ENCODE peak calls at places on chromosomes 5 and 9, in five cellular contexts. One of them, this sample, is unnamed.

GRCh38 chr9:99818439-99818992 is 3.2 kb upstream of the NR4A3 start:
- DNase-seq in HepG2: no peak
- DNase-seq in GM12878: no peak
- DNase-seq in SK-N-SH: no peak
- DNase-seq in K562: peak; percentile 16
- DNase-seq in this sample: no peak

GRCh38 chr5:121053055-121053985 is 589.2 kb downstream of the PRR16 start:
- DNase-seq in K562: no peak
- DNase-seq in SK-N-SH: peak; percentile 46
- DNase-seq in HepG2: no peak
- DNase-seq in GM12878: no peak
- DNase-seq in this sample: no peak

GRCh38 chr9:114382951-114383865 is 4.6 kb downstream of the AKNA start:
- DNase-seq in GM12878: no peak
- DNase-seq in SK-N-SH: no peak
- DNase-seq in K562: no peak
- DNase-seq in HepG2: no peak
- DNase-seq in this sample: no peak

GRCh38 chr9:35795701-35796100 is 4.3 kb downstream of the NPR2 start:
- DNase-seq in K562: no peak
- DNase-seq in HepG2: no peak
- DNase-seq in GM12878: no peak
- DNase-seq in SK-N-SH: no peak
- DNase-seq in this sample: no peak

GRCh38 chr5:136979131-136979530 is 520.0 kb downstream of the SPOCK1 start:
- DNase-seq in GM12878: no peak
- DNase-seq in K562: no peak
- DNase-seq in SK-N-SH: no peak
- DNase-seq in HepG2: no peak
- DNase-seq in this sample: no peak

GRCh38 chr5:67050125-67050524 is 146.5 kb downstream of the CD180 start:
- DNase-seq in HepG2: no peak
- DNase-seq in SK-N-SH: no peak
- DNase-seq in GM12878: no peak
- DNase-seq in K562: no peak
- DNase-seq in this sample: no peak

GRCh38 chr9:98074119-98074990 is 17.8 kb downstream of the NANS start:
- DNase-seq in K562: peak; percentile 62
- DNase-seq in HepG2: peak; percentile 36
- DNase-seq in SK-N-SH: peak; percentile 79
- DNase-seq in GM12878: no peak
- DNase-seq in this sample: peak; percentile 76

GRCh38 chr5:121949885-121950284 is 11.9 kb upstream of the SRFBP1 start:
- DNase-seq in HepG2: peak; percentile 34
- DNase-seq in GM12878: no peak
- DNase-seq in K562: peak; percentile 17
- DNase-seq in SK-N-SH: peak; percentile 66
- DNase-seq in this sample: peak; percentile 25

GRCh38 chr5:15791274-15791673 is 291.3 kb downstream of the FBXL7 start:
- DNase-seq in K562: no peak
- DNase-seq in SK-N-SH: peak; percentile 45
- DNase-seq in GM12878: no peak
- DNase-seq in HepG2: no peak
- DNase-seq in this sample: no peak

GRCh38 chr5:72541501-72542235 is 34.5 kb upstream of the ZNF366 start:
- DNase-seq in GM12878: no peak
- DNase-seq in K562: no peak
- DNase-seq in HepG2: no peak
- DNase-seq in SK-N-SH: peak; percentile 29
- DNase-seq in this sample: no peak

GRCh38 chr9:97440160-97440559 is 28.3 kb downstream of the TDRD7 start:
- DNase-seq in SK-N-SH: no peak
- DNase-seq in K562: no peak
- DNase-seq in HepG2: no peak
- DNase-seq in GM12878: no peak
- DNase-seq in this sample: no peak

GRCh38 chr5:158384535-158385421 is 525.8 kb upstream of the CLINT1 start:
- DNase-seq in GM12878: no peak
- DNase-seq in K562: no peak
- DNase-seq in SK-N-SH: no peak
- DNase-seq in HepG2: no peak
- DNase-seq in this sample: no peak

GRCh38 chr5:40223884-40224402 is 455.8 kb upstream of the PTGER4 start:
- DNase-seq in HepG2: no peak
- DNase-seq in K562: no peak
- DNase-seq in SK-N-SH: no peak
- DNase-seq in GM12878: peak; percentile 85
- DNase-seq in this sample: no peak

GRCh38 chr9:91817493-91818225 is 132.4 kb downstream of the ROR2 start:
- DNase-seq in K562: no peak
- DNase-seq in GM12878: no peak
- DNase-seq in SK-N-SH: no peak
- DNase-seq in HepG2: no peak
- DNase-seq in this sample: peak; percentile 40

GRCh38 chr5:140258016-140258415 is 44.9 kb downstream of the PFDN1 start:
- DNase-seq in HepG2: no peak
- DNase-seq in K562: no peak
- DNase-seq in GM12878: no peak
- DNase-seq in SK-N-SH: no peak
- DNase-seq in this sample: no peak

GRCh38 chr5:10703676-10704075 is 57.4 kb downstream of the DAP start:
- DNase-seq in GM12878: no peak
- DNase-seq in K562: no peak
- DNase-seq in HepG2: no peak
- DNase-seq in SK-N-SH: no peak
- DNase-seq in this sample: no peak

GRCh38 chr5:169895876-169896275 is 84.4 kb downstream of the INSYN2B start:
- DNase-seq in SK-N-SH: no peak
- DNase-seq in HepG2: no peak
- DNase-seq in K562: no peak
- DNase-seq in GM12878: no peak
- DNase-seq in this sample: no peak

GRCh38 chr5:169875091-169875727 is 105.1 kb downstream of the INSYN2B start:
- DNase-seq in SK-N-SH: no peak
- DNase-seq in HepG2: no peak
- DNase-seq in GM12878: no peak
- DNase-seq in K562: no peak
- DNase-seq in this sample: no peak

GRCh38 chr5:138947780-138948179 is 72.6 kb upstream of the LRRTM2 start:
- DNase-seq in SK-N-SH: no peak
- DNase-seq in K562: no peak
- DNase-seq in HepG2: no peak
- DNase-seq in GM12878: no peak
- DNase-seq in this sample: no peak

GRCh38 chr5:145463634-145464033 is 371.5 kb downstream of the PRELID2 start:
- DNase-seq in SK-N-SH: no peak
- DNase-seq in K562: no peak
- DNase-seq in HepG2: no peak
- DNase-seq in GM12878: no peak
- DNase-seq in this sample: no peak

DNA sequence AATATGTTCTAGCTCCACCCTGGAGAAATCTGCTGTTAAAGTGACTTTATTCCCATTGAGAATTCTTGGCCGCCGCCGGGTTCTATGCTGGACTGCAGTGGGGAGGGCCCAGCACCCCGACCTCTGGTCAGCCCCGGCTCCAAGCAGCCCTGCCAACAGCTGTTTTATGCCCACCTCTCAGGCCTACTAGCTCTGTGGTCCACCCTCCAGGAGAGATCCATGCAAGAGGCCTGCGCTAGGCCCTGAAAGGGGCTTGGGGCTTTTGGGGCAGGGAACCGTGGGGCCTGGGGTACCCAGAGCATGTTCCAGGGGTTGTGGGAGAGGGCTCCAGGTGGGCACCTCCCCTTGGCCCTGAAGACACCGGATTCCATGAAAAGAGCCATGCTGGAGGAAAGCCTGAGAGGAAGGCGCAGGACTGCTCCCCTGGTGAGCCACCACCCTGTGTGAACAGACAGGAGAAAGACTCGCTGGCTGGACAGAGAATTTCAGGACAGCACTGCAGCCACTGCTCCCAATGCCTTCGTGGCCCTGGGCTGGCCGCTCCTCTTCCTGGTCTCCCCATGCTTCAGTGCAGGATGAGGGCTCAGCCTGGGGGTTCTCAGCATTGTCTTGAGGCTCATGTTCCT is 44.6 kb upstream of the RUFY1 start:
- DNase-seq in SK-N-SH: no peak
- DNase-seq in HepG2: no peak
- DNase-seq in K562: no peak
- DNase-seq in GM12878: no peak
- DNase-seq in this sample: no peak
- TF ChIP-seq FOXM1 in SK-N-SH: no peak
- TF ChIP-seq FOXM1 in HepG2: no peak
- TF ChIP-seq FOXM1 in K562: no peak
- TF ChIP-seq FOXM1 in GM12878: no peak
- TF ChIP-seq FOXM1 in this sample: no peak

GRCh38 chr5:68192679-68193060 is 22.9 kb upstream of the PIK3R1 start:
- DNase-seq in HepG2: no peak
- DNase-seq in GM12878: no peak
- DNase-seq in SK-N-SH: no peak
- DNase-seq in K562: no peak
- DNase-seq in this sample: no peak

GRCh38 chr5:68193481-68194036 is 22.0 kb upstream of the PIK3R1 start:
- DNase-seq in HepG2: no peak
- DNase-seq in GM12878: no peak
- DNase-seq in SK-N-SH: no peak
- DNase-seq in K562: no peak
- DNase-seq in this sample: no peak

GRCh38 chr5:68189613-68190012 is 25.9 kb upstream of the PIK3R1 start:
- DNase-seq in GM12878: no peak
- DNase-seq in K562: no peak
- DNase-seq in SK-N-SH: no peak
- DNase-seq in HepG2: no peak
- DNase-seq in this sample: no peak

GRCh38 chr5:68187268-68188055 is 28.1 kb upstream of the PIK3R1 start:
- DNase-seq in HepG2: no peak
- DNase-seq in SK-N-SH: peak; percentile 25
- DNase-seq in GM12878: no peak
- DNase-seq in K562: no peak
- DNase-seq in this sample: no peak

GRCh38 chr5:68189171-68189570 is 26.4 kb upstream of the PIK3R1 start:
- DNase-seq in K562: no peak
- DNase-seq in HepG2: no peak
- DNase-seq in SK-N-SH: no peak
- DNase-seq in GM12878: no peak
- DNase-seq in this sample: no peak
- TF ChIP-seq FOXM1 in K562: no peak
- TF ChIP-seq FOXM1 in HepG2: no peak
- TF ChIP-seq FOXM1 in SK-N-SH: no peak
- TF ChIP-seq FOXM1 in GM12878: no peak
- TF ChIP-seq FOXM1 in this sample: no peak

GRCh38 chr5:153926201-153926600 is 112.5 kb downstream of the FAM114A2 start:
- DNase-seq in GM12878: no peak
- DNase-seq in K562: no peak
- DNase-seq in HepG2: no peak
- DNase-seq in SK-N-SH: no peak
- DNase-seq in this sample: no peak
- TF ChIP-seq FOXM1 in GM12878: no peak
- TF ChIP-seq FOXM1 in K562: no peak
- TF ChIP-seq FOXM1 in HepG2: no peak
- TF ChIP-seq FOXM1 in SK-N-SH: no peak
- TF ChIP-seq FOXM1 in this sample: no peak

GRCh38 chr5:130666462-130666861 is 498.6 kb downstream of the HINT1 start:
- DNase-seq in SK-N-SH: no peak
- DNase-seq in K562: no peak
- DNase-seq in HepG2: no peak
- DNase-seq in GM12878: no peak
- DNase-seq in this sample: no peak
- TF ChIP-seq FOXM1 in SK-N-SH: no peak
- TF ChIP-seq FOXM1 in K562: no peak
- TF ChIP-seq FOXM1 in HepG2: no peak
- TF ChIP-seq FOXM1 in GM12878: no peak
- TF ChIP-seq FOXM1 in this sample: no peak